ENCODE peak calls at places on chromosomes 3 and 15, in ten cellular contexts. One of them, this sample, is unnamed.

GRCh38 chr3:46857485-46858341 is 5.5 kb downstream of the MYL3 start:
- DNase-seq in right atrium auricular region: no peak
- DNase-seq in neural progenitor cell: no peak
- DNase-seq in caudate nucleus: no peak
- DNase-seq in lower lobe of right lung: peak; percentile 30
- DNase-seq in A673: no peak
- DNase-seq in body of pancreas: peak; percentile 4
- DNase-seq in ovary: no peak
- DNase-seq in sigmoid colon: no peak
- DNase-seq in lung: no peak
- DNase-seq in this sample: no peak

GRCh38 chr3:155088705-155089380 is 8.7 kb downstream of the MME start:
- DNase-seq in right atrium auricular region: no peak
- DNase-seq in neural progenitor cell: no peak
- DNase-seq in caudate nucleus: no peak
- DNase-seq in lower lobe of right lung: no peak
- DNase-seq in A673: no peak
- DNase-seq in body of pancreas: no peak
- DNase-seq in ovary: no peak
- DNase-seq in sigmoid colon: no peak
- DNase-seq in lung: no peak
- DNase-seq in this sample: no peak

GRCh38 chr3:70863049-70863448 is 550.6 kb upstream of the MDFIC2 start:
- DNase-seq in right atrium auricular region: no peak
- DNase-seq in neural progenitor cell: no peak
- DNase-seq in caudate nucleus: no peak
- DNase-seq in lower lobe of right lung: no peak
- DNase-seq in A673: no peak
- DNase-seq in body of pancreas: no peak
- DNase-seq in ovary: no peak
- DNase-seq in sigmoid colon: no peak
- DNase-seq in lung: no peak
- DNase-seq in this sample: no peak

GRCh38 chr15:51841401-51842040 is 12.1 kb downstream of the TMOD3 start:
- DNase-seq in right atrium auricular region: no peak
- DNase-seq in neural progenitor cell: no peak
- DNase-seq in caudate nucleus: no peak
- DNase-seq in lower lobe of right lung: no peak
- DNase-seq in A673: peak; percentile 45
- DNase-seq in body of pancreas: no peak
- DNase-seq in ovary: no peak
- DNase-seq in sigmoid colon: no peak
- DNase-seq in lung: no peak
- DNase-seq in this sample: no peak

GRCh38 chr3:54600441-54601204 is 327.2 kb downstream of the LRTM1 start:
- DNase-seq in right atrium auricular region: no peak
- DNase-seq in neural progenitor cell: peak; percentile 40
- DNase-seq in caudate nucleus: peak; percentile 47
- DNase-seq in lower lobe of right lung: no peak
- DNase-seq in A673: no peak
- DNase-seq in body of pancreas: no peak
- DNase-seq in ovary: peak; percentile 21
- DNase-seq in sigmoid colon: no peak
- DNase-seq in lung: no peak
- DNase-seq in this sample: no peak

GRCh38 chr3:188174309-188175044 is 20.5 kb downstream of the LPP start:
- DNase-seq in right atrium auricular region: no peak
- DNase-seq in neural progenitor cell: no peak
- DNase-seq in caudate nucleus: no peak
- DNase-seq in lower lobe of right lung: no peak
- DNase-seq in A673: no peak
- DNase-seq in body of pancreas: no peak
- DNase-seq in ovary: no peak
- DNase-seq in sigmoid colon: no peak
- DNase-seq in lung: no peak
- DNase-seq in this sample: no peak

GRCh38 chr3:69425249-69425648 is 39.4 kb upstream of the FRMD4B start:
- DNase-seq in right atrium auricular region: no peak
- DNase-seq in neural progenitor cell: peak; percentile 33
- DNase-seq in caudate nucleus: no peak
- DNase-seq in lower lobe of right lung: no peak
- DNase-seq in A673: peak; percentile 2
- DNase-seq in body of pancreas: no peak
- DNase-seq in ovary: no peak
- DNase-seq in sigmoid colon: no peak
- DNase-seq in lung: no peak
- DNase-seq in this sample: peak; percentile 17

GRCh38 chr15:57735406-57735805 is 28.9 kb downstream of the POLR2M start:
- DNase-seq in right atrium auricular region: no peak
- DNase-seq in neural progenitor cell: no peak
- DNase-seq in caudate nucleus: no peak
- DNase-seq in lower lobe of right lung: no peak
- DNase-seq in A673: peak; percentile 15
- DNase-seq in body of pancreas: no peak
- DNase-seq in ovary: no peak
- DNase-seq in sigmoid colon: no peak
- DNase-seq in lung: no peak
- DNase-seq in this sample: no peak

GRCh38 chr3:176469694-176470205 is 727.5 kb downstream of the TBL1XR1 start:
- DNase-seq in right atrium auricular region: no peak
- DNase-seq in neural progenitor cell: peak; percentile 24
- DNase-seq in caudate nucleus: no peak
- DNase-seq in lower lobe of right lung: no peak
- DNase-seq in A673: no peak
- DNase-seq in body of pancreas: no peak
- DNase-seq in ovary: no peak
- DNase-seq in sigmoid colon: no peak
- DNase-seq in lung: no peak
- DNase-seq in this sample: no peak

GRCh38 chr15:95287774-95288173 is 1042.7 kb upstream of the NR2F2 start:
- DNase-seq in right atrium auricular region: no peak
- DNase-seq in neural progenitor cell: peak; percentile 84
- DNase-seq in caudate nucleus: no peak
- DNase-seq in lower lobe of right lung: no peak
- DNase-seq in A673: no peak
- DNase-seq in body of pancreas: no peak
- DNase-seq in ovary: peak; percentile 66
- DNase-seq in sigmoid colon: no peak
- DNase-seq in lung: no peak
- DNase-seq in this sample: no peak

GRCh38 chr3:107366766-107367165 is 10.5 kb upstream of the CCDC54 start:
- DNase-seq in right atrium auricular region: no peak
- DNase-seq in neural progenitor cell: no peak
- DNase-seq in caudate nucleus: no peak
- DNase-seq in lower lobe of right lung: no peak
- DNase-seq in A673: peak; percentile 9
- DNase-seq in body of pancreas: no peak
- DNase-seq in ovary: no peak
- DNase-seq in sigmoid colon: no peak
- DNase-seq in lung: no peak
- DNase-seq in this sample: no peak

GRCh38 chr3:81579744-81580143 is 181.7 kb downstream of the GBE1 start:
- DNase-seq in right atrium auricular region: no peak
- DNase-seq in neural progenitor cell: peak; percentile 2
- DNase-seq in caudate nucleus: no peak
- DNase-seq in lower lobe of right lung: no peak
- DNase-seq in A673: no peak
- DNase-seq in body of pancreas: no peak
- DNase-seq in ovary: no peak
- DNase-seq in sigmoid colon: no peak
- DNase-seq in lung: no peak
- DNase-seq in this sample: no peak

GRCh38 chr3:81581966-81582599 is 179.4 kb downstream of the GBE1 start:
- DNase-seq in right atrium auricular region: no peak
- DNase-seq in neural progenitor cell: peak; percentile 59
- DNase-seq in caudate nucleus: no peak
- DNase-seq in lower lobe of right lung: no peak
- DNase-seq in A673: peak; percentile 61
- DNase-seq in body of pancreas: peak; percentile 23
- DNase-seq in ovary: no peak
- DNase-seq in sigmoid colon: no peak
- DNase-seq in lung: no peak
- DNase-seq in this sample: peak; percentile 24

GRCh38 chr3:81585057-81585456 is 176.4 kb downstream of the GBE1 start:
- DNase-seq in right atrium auricular region: no peak
- DNase-seq in neural progenitor cell: no peak
- DNase-seq in caudate nucleus: no peak
- DNase-seq in lower lobe of right lung: no peak
- DNase-seq in A673: no peak
- DNase-seq in body of pancreas: no peak
- DNase-seq in ovary: no peak
- DNase-seq in sigmoid colon: no peak
- DNase-seq in lung: no peak
- DNase-seq in this sample: no peak

GRCh38 chr3:81585937-81586336 is 175.5 kb downstream of the GBE1 start:
- DNase-seq in right atrium auricular region: no peak
- DNase-seq in neural progenitor cell: no peak
- DNase-seq in caudate nucleus: no peak
- DNase-seq in lower lobe of right lung: no peak
- DNase-seq in A673: no peak
- DNase-seq in body of pancreas: no peak
- DNase-seq in ovary: no peak
- DNase-seq in sigmoid colon: no peak
- DNase-seq in lung: no peak
- DNase-seq in this sample: no peak

DNA sequence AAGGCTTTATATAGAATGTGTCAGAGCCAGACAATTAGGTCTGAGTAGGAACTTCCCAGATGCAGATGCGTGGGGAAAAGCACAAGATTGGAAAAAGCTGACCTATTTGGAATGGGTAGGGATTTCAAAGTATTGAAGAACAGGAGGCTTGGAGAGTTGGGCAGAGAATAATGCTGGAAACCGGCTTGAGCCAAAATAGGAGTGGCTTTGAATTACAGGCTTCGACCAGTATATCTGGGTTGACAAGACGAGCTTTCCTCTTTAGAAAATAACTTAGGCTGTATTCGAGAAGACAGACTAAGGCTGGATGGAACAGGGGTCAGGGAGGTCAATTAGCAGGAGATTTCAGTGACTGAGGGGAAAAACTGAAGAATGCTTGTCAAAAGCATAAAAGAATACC is 181.0 kb downstream of the GBE1 start:
- DNase-seq in right atrium auricular region: no peak
- DNase-seq in neural progenitor cell: peak; percentile 66
- DNase-seq in caudate nucleus: no peak
- DNase-seq in lower lobe of right lung: no peak
- DNase-seq in A673: no peak
- DNase-seq in body of pancreas: no peak
- DNase-seq in ovary: no peak
- DNase-seq in sigmoid colon: no peak
- DNase-seq in lung: no peak
- DNase-seq in this sample: no peak
- H3K27ac ChIP-seq in right atrium auricular region: no peak overlapping the region
- H3K27ac ChIP-seq in neural progenitor cell: peak overlapping the region; percentile 81
- H3K27ac ChIP-seq in caudate nucleus: no peak overlapping the region
- H3K27ac ChIP-seq in lower lobe of right lung: no peak overlapping the region
- H3K27ac ChIP-seq in A673: no peak overlapping the region
- H3K27ac ChIP-seq in body of pancreas: no peak overlapping the region
- H3K27ac ChIP-seq in ovary: no peak overlapping the region
- H3K27ac ChIP-seq in sigmoid colon: no peak overlapping the region
- H3K27ac ChIP-seq in lung: no peak overlapping the region
- H3K27ac ChIP-seq in this sample: no peak overlapping the region

GRCh38 chr3:194854290-194855024 is 168.8 kb downstream of the FAM43A start:
- DNase-seq in right atrium auricular region: no peak
- DNase-seq in neural progenitor cell: no peak
- DNase-seq in caudate nucleus: no peak
- DNase-seq in lower lobe of right lung: no peak
- DNase-seq in A673: no peak
- DNase-seq in body of pancreas: no peak
- DNase-seq in ovary: no peak
- DNase-seq in sigmoid colon: no peak
- DNase-seq in lung: no peak
- DNase-seq in this sample: no peak
- H3K27ac ChIP-seq in right atrium auricular region: peak overlapping the region; percentile 6
- H3K27ac ChIP-seq in neural progenitor cell: no peak overlapping the region
- H3K27ac ChIP-seq in caudate nucleus: no peak overlapping the region
- H3K27ac ChIP-seq in lower lobe of right lung: no peak overlapping the region
- H3K27ac ChIP-seq in A673: no peak overlapping the region
- H3K27ac ChIP-seq in body of pancreas: no peak overlapping the region
- H3K27ac ChIP-seq in ovary: no peak overlapping the region
- H3K27ac ChIP-seq in sigmoid colon: no peak overlapping the region
- H3K27ac ChIP-seq in lung: no peak overlapping the region
- H3K27ac ChIP-seq in this sample: no peak overlapping the region

GRCh38 chr3:79039192-79039591 is 728.6 kb downstream of the ROBO1 start:
- DNase-seq in right atrium auricular region: no peak
- DNase-seq in neural progenitor cell: no peak
- DNase-seq in caudate nucleus: no peak
- DNase-seq in lower lobe of right lung: no peak
- DNase-seq in A673: no peak
- DNase-seq in body of pancreas: no peak
- DNase-seq in ovary: no peak
- DNase-seq in sigmoid colon: no peak
- DNase-seq in lung: no peak
- DNase-seq in this sample: no peak

GRCh38 chr3:79040091-79040490 is 727.7 kb downstream of the ROBO1 start:
- DNase-seq in right atrium auricular region: no peak
- DNase-seq in neural progenitor cell: no peak
- DNase-seq in caudate nucleus: no peak
- DNase-seq in lower lobe of right lung: no peak
- DNase-seq in A673: no peak
- DNase-seq in body of pancreas: no peak
- DNase-seq in ovary: no peak
- DNase-seq in sigmoid colon: no peak
- DNase-seq in lung: no peak
- DNase-seq in this sample: no peak

GRCh38 chr3:79041621-79042020 is 726.2 kb downstream of the ROBO1 start:
- DNase-seq in right atrium auricular region: no peak
- DNase-seq in neural progenitor cell: no peak
- DNase-seq in caudate nucleus: no peak
- DNase-seq in lower lobe of right lung: no peak
- DNase-seq in A673: no peak
- DNase-seq in body of pancreas: no peak
- DNase-seq in ovary: no peak
- DNase-seq in sigmoid colon: no peak
- DNase-seq in lung: no peak
- DNase-seq in this sample: no peak

GRCh38 chr3:79038636-79039035 is 729.2 kb downstream of the ROBO1 start:
- DNase-seq in right atrium auricular region: no peak
- DNase-seq in neural progenitor cell: no peak
- DNase-seq in caudate nucleus: no peak
- DNase-seq in lower lobe of right lung: no peak
- DNase-seq in A673: no peak
- DNase-seq in body of pancreas: no peak
- DNase-seq in ovary: no peak
- DNase-seq in sigmoid colon: no peak
- DNase-seq in lung: no peak
- DNase-seq in this sample: no peak

GRCh38 chr3:79040701-79041100 is 727.1 kb downstream of the ROBO1 start:
- DNase-seq in right atrium auricular region: no peak
- DNase-seq in neural progenitor cell: no peak
- DNase-seq in caudate nucleus: no peak
- DNase-seq in lower lobe of right lung: no peak
- DNase-seq in A673: no peak
- DNase-seq in body of pancreas: no peak
- DNase-seq in ovary: no peak
- DNase-seq in sigmoid colon: no peak
- DNase-seq in lung: no peak
- DNase-seq in this sample: no peak
- H3K27ac ChIP-seq in right atrium auricular region: no peak overlapping the region
- H3K27ac ChIP-seq in neural progenitor cell: no peak overlapping the region
- H3K27ac ChIP-seq in caudate nucleus: no peak overlapping the region
- H3K27ac ChIP-seq in lower lobe of right lung: no peak overlapping the region
- H3K27ac ChIP-seq in A673: no peak overlapping the region
- H3K27ac ChIP-seq in body of pancreas: no peak overlapping the region
- H3K27ac ChIP-seq in ovary: no peak overlapping the region
- H3K27ac ChIP-seq in sigmoid colon: no peak overlapping the region
- H3K27ac ChIP-seq in lung: no peak overlapping the region
- H3K27ac ChIP-seq in this sample: no peak overlapping the region

GRCh38 chr15:26772588-26773484 is at the start of gene GABRB3:
- DNase-seq in right atrium auricular region: no peak
- DNase-seq in neural progenitor cell: peak; percentile 89
- DNase-seq in caudate nucleus: peak; percentile 42
- DNase-seq in lower lobe of right lung: peak; percentile 55
- DNase-seq in A673: no peak
- DNase-seq in body of pancreas: peak; percentile 70
- DNase-seq in ovary: peak; percentile 51
- DNase-seq in sigmoid colon: no peak
- DNase-seq in lung: peak; percentile 40
- DNase-seq in this sample: no peak
- H3K27ac ChIP-seq in right atrium auricular region: peak within 1 kb of the TSS; percentile 53
- H3K27ac ChIP-seq in neural progenitor cell: no peak within 1 kb of the TSS
- H3K27ac ChIP-seq in caudate nucleus: no peak within 1 kb of the TSS
- H3K27ac ChIP-seq in lower lobe of right lung: no peak within 1 kb of the TSS
- H3K27ac ChIP-seq in A673: no peak within 1 kb of the TSS
- H3K27ac ChIP-seq in body of pancreas: no peak within 1 kb of the TSS
- H3K27ac ChIP-seq in ovary: no peak within 1 kb of the TSS
- H3K27ac ChIP-seq in sigmoid colon: no peak within 1 kb of the TSS
- H3K27ac ChIP-seq in lung: no peak within 1 kb of the TSS
- H3K27ac ChIP-seq in this sample: no peak within 1 kb of the TSS

This sample was measured in Panc1.